ENCODE peak calls at places on chromosome 13, in seven cellular contexts. One of them, this sample, is unnamed.

GRCh38 chr13:100610399-100611347 is 22.1 kb upstream of the GGACT start:
- DNase-seq in glomerular endothelial cell: no peak
- DNase-seq in lung microvascular endothelial cell: no peak
- DNase-seq in cardiac fibroblast: no peak
- DNase-seq in progenitor cell of endocrine pancreas: no peak
- DNase-seq in substantia nigra: no peak
- DNase-seq in NCI-H2081: no peak
- DNase-seq in this sample: no peak

GRCh38 chr13:39038569-39038898 is 278 bp downstream of the NHLRC3 start:
- DNase-seq in glomerular endothelial cell: no peak
- DNase-seq in lung microvascular endothelial cell: peak
- DNase-seq in cardiac fibroblast: peak
- DNase-seq in progenitor cell of endocrine pancreas: no peak
- DNase-seq in substantia nigra: no peak
- DNase-seq in NCI-H2081: no peak
- DNase-seq in this sample: no peak

GRCh38 chr13:42684226-42684625 is 97.2 kb upstream of the FAM216B start:
- DNase-seq in glomerular endothelial cell: no peak
- DNase-seq in lung microvascular endothelial cell: no peak
- DNase-seq in cardiac fibroblast: no peak
- DNase-seq in progenitor cell of endocrine pancreas: no peak
- DNase-seq in substantia nigra: no peak
- DNase-seq in NCI-H2081: no peak
- DNase-seq in this sample: no peak

GRCh38 chr13:24192811-24193162 is 32.3 kb downstream of the SPATA13 start:
- DNase-seq in glomerular endothelial cell: no peak
- DNase-seq in lung microvascular endothelial cell: no peak
- DNase-seq in cardiac fibroblast: no peak
- DNase-seq in progenitor cell of endocrine pancreas: no peak
- DNase-seq in substantia nigra: no peak
- DNase-seq in NCI-H2081: no peak
- DNase-seq in this sample: no peak

GRCh38 chr13:24709186-24709913 is 29.1 kb downstream of the ATP12A start:
- DNase-seq in glomerular endothelial cell: no peak
- DNase-seq in lung microvascular endothelial cell: no peak
- DNase-seq in cardiac fibroblast: no peak
- DNase-seq in progenitor cell of endocrine pancreas: no peak
- DNase-seq in substantia nigra: no peak
- DNase-seq in NCI-H2081: no peak
- DNase-seq in this sample: peak

GRCh38 chr13:73189365-73189764 is 130.6 kb downstream of the KLF5 start:
- DNase-seq in glomerular endothelial cell: no peak
- DNase-seq in lung microvascular endothelial cell: no peak
- DNase-seq in cardiac fibroblast: no peak
- DNase-seq in progenitor cell of endocrine pancreas: no peak
- DNase-seq in substantia nigra: no peak
- DNase-seq in NCI-H2081: no peak
- DNase-seq in this sample: no peak

GRCh38 chr13:100657881-100658315 is 16.7 kb downstream of the TMTC4 start:
- DNase-seq in glomerular endothelial cell: no peak
- DNase-seq in lung microvascular endothelial cell: no peak
- DNase-seq in cardiac fibroblast: no peak
- DNase-seq in progenitor cell of endocrine pancreas: no peak
- DNase-seq in substantia nigra: peak
- DNase-seq in NCI-H2081: no peak
- DNase-seq in this sample: peak

GRCh38 chr13:70353096-70353495 is 244.8 kb upstream of the KLHL1 start:
- DNase-seq in glomerular endothelial cell: no peak
- DNase-seq in lung microvascular endothelial cell: no peak
- DNase-seq in cardiac fibroblast: no peak
- DNase-seq in progenitor cell of endocrine pancreas: no peak
- DNase-seq in substantia nigra: no peak
- DNase-seq in NCI-H2081: no peak
- DNase-seq in this sample: no peak

GRCh38 chr13:107210216-107211010 is 642.5 kb upstream of the ARGLU1 start:
- DNase-seq in glomerular endothelial cell: peak
- DNase-seq in lung microvascular endothelial cell: peak
- DNase-seq in cardiac fibroblast: peak
- DNase-seq in progenitor cell of endocrine pancreas: no peak
- DNase-seq in substantia nigra: no peak
- DNase-seq in NCI-H2081: peak
- DNase-seq in this sample: no peak

GRCh38 chr13:62747629-62748028 is 1332.0 kb upstream of the PCDH20 start:
- DNase-seq in glomerular endothelial cell: no peak
- DNase-seq in lung microvascular endothelial cell: no peak
- DNase-seq in cardiac fibroblast: no peak
- DNase-seq in progenitor cell of endocrine pancreas: no peak
- DNase-seq in substantia nigra: no peak
- DNase-seq in NCI-H2081: no peak
- DNase-seq in this sample: no peak

This sample was measured in posterior cingulate gyrus.